ENCODE peak calls at places on chromosomes 1 and 21, in eight cellular contexts. X is fibroblast of lung; K is type B pancreatic cell; P is Calu3; Z is CD4-positive, alpha-beta T cell; E is progenitor cell of endocrine pancreas; O is foreskin keratinocyte; J is PC-9. W is an unnamed sample.

GRCh38 chr1:66598670-66599069 is 64.7 kb downstream of the SGIP1 start:
- DNase-seq in J (no peak), P (no peak), E (no peak), X (peak; percentile 86), K (no peak), O (peak; percentile 61), Z (no peak), W (no peak)

GRCh38 chr1:60571811-60572210 is 498.2 kb upstream of the C1orf87 start:
- DNase-seq in K (no peak), O (peak; percentile 57), E (no peak), Z (no peak), X (peak; percentile 76), J (no peak), P (no peak), W (no peak)

GRCh38 chr1:53526451-53527101 is 67.4 kb downstream of the DMRTB1 start:
- DNase-seq in P (no peak), K (no peak), E (peak; percentile 40), J (no peak), Z (no peak), O (no peak), X (peak; percentile 71), W (no peak)

GRCh38 chr1:245650441-245650840 is 495.7 kb downstream of the KIF26B start:
- DNase-seq in K (no peak), E (no peak), P (no peak), Z (no peak), X (no peak), J (no peak), O (no peak), W (no peak)

GRCh38 chr1:39590546-39590945 is 14.0 kb upstream of the PABPC4 start:
- DNase-seq in J (peak; percentile 71), K (no peak), P (no peak), E (no peak), O (peak; percentile 32), X (peak; percentile 76), Z (no peak), W (no peak)

GRCh38 chr1:58818075-58818474 is 34.2 kb upstream of the JUN start:
- DNase-seq in X (peak; percentile 97), J (peak; percentile 88), K (no peak), Z (no peak), O (peak; percentile 97), P (no peak), E (no peak), W (no peak)

GRCh38 chr21:20802631-20803260 is 195.5 kb upstream of the NCAM2 start:
- DNase-seq in K (no peak), X (no peak), J (no peak), P (no peak), O (no peak), E (no peak), Z (no peak), W (no peak)

GRCh38 chr1:58911841-58912553 is 128.2 kb upstream of the JUN start:
- DNase-seq in K (no peak), E (no peak), Z (no peak), O (no peak), P (no peak), J (no peak), X (no peak), W (no peak)

GRCh38 chr1:98336472-98337118 is 324.9 kb upstream of the SNX7 start:
- DNase-seq in X (no peak), O (no peak), P (peak; percentile 55), J (peak; percentile 33), K (no peak), E (no peak), Z (no peak), W (no peak)

GRCh38 chr1:70737125-70737524 is 310.5 kb downstream of the PTGER3 start:
- DNase-seq in P (no peak), X (no peak), Z (no peak), E (no peak), O (no peak), K (no peak), J (no peak), W (no peak)

GRCh38 chr1:114549137-114549536 is 32.3 kb downstream of the BCAS2 start:
- DNase-seq in X (peak; percentile 21), P (no peak), Z (no peak), J (no peak), O (peak; percentile 20), E (no peak), K (no peak), W (no peak)

GRCh38 chr1:37721565-37721964 is 29.2 kb downstream of the CDCA8 start:
- DNase-seq in J (no peak), X (no peak), P (no peak), O (no peak), K (no peak), E (no peak), Z (no peak), W (no peak)

GRCh38 chr1:165666152-165666551 is 32.2 kb downstream of the ALDH9A1 start:
- DNase-seq in O (no peak), P (no peak), X (peak; percentile 36), K (no peak), J (no peak), E (no peak), Z (no peak), W (no peak)

GRCh38 chr21:42367379-42368165 is 1.2 kb upstream of the TFF1 start:
- DNase-seq in P (no peak), O (no peak), J (no peak), K (no peak), Z (no peak), E (no peak), X (no peak), W (no peak)

GRCh38 chr1:1231400-1232223 is at the start of gene SDF4:
- DNase-seq in O (peak; percentile 87), Z (peak; percentile 96), K (peak; percentile 97), P (peak; percentile 94), J (peak; percentile 86), E (peak; percentile 90), X (peak; percentile 95), W (peak; percentile 100)

GRCh38 chr1:169106921-169107672 is 607 bp downstream of the ATP1B1 start:
- DNase-seq in K (peak; percentile 73), P (no peak), E (peak; percentile 27), X (no peak), J (no peak), Z (peak; percentile 10), O (peak; percentile 68), W (no peak)

GRCh38 chr1:41494351-41495170 is 10.1 kb upstream of the EDN2 start:
- DNase-seq in K (no peak), X (no peak), P (no peak), Z (no peak), O (no peak), J (no peak), E (no peak), W (no peak)

GRCh38 chr1:41497056-41497440 is 12.6 kb upstream of the EDN2 start:
- DNase-seq in Z (no peak), J (no peak), P (peak; percentile 34), O (no peak), X (no peak), E (no peak), K (no peak), W (no peak)

GRCh38 chr1:41497631-41498030 is 13.1 kb upstream of the EDN2 start:
- DNase-seq in P (no peak), K (no peak), Z (no peak), O (no peak), J (no peak), E (no peak), X (no peak), W (no peak)

GRCh38 chr1:41495171-41495948 is 10.9 kb upstream of the EDN2 start:
- DNase-seq in Z (no peak), X (peak; percentile 48), J (no peak), E (no peak), P (peak; percentile 48), O (peak; percentile 60), K (no peak), W (no peak)

GRCh38 chr1:41496080-41497055 is 11.9 kb upstream of the EDN2 start:
- DNase-seq in O (peak; percentile 74), P (peak; percentile 90), X (peak; percentile 88), J (peak; percentile 82), Z (peak; percentile 5), E (peak; percentile 65), K (peak; percentile 90), W (peak; percentile 87)
- TF ChIP-seq CTCF in O (peak; percentile 4), P (no peak), X (no peak), J (no peak), Z (no peak), E (no peak), K (no peak), W (no peak)

GRCh38 chr21:36661511-36662309 is 37.2 kb upstream of the SIM2 start:
- DNase-seq in P (peak; percentile 30), O (no peak), J (peak; percentile 60), E (no peak), K (no peak), X (peak; percentile 19), Z (no peak), W (no peak)
- TF ChIP-seq CTCF in P (peak; percentile 15), O (peak; percentile 51), J (peak; percentile 42), E (peak; percentile 52), K (peak; percentile 64), X (peak; percentile 54), Z (no peak), W (no peak)

GRCh38 chr1:24567792-24568388 is 12.0 kb downstream of the NCMAP start:
- DNase-seq in E (no peak), J (peak; percentile 81), P (peak; percentile 75), O (peak; percentile 53), X (no peak), Z (no peak), K (no peak), W (no peak)
- TF ChIP-seq CTCF in E (peak; percentile 15), J (no peak), P (no peak), O (peak; percentile 48), X (no peak), Z (no peak), K (no peak), W (no peak)

GRCh38 chr1:151326619-151327222 is 495 bp downstream of the PI4KB start:
- DNase-seq in X (peak; percentile 42), K (no peak), Z (peak; percentile 44), E (no peak), O (no peak), J (no peak), P (peak; percentile 41), W (peak; percentile 87)

GRCh38 chr1:151327903-151328674 is 873 bp upstream of the PI4KB start:
- DNase-seq in K (no peak), Z (no peak), E (no peak), J (no peak), P (peak; percentile 15), X (no peak), O (no peak), W (no peak)

GRCh38 chr1:151325646-151326429 is 1.4 kb downstream of the PI4KB start:
- DNase-seq in P (no peak), K (no peak), Z (no peak), E (no peak), X (peak; percentile 42), O (peak; percentile 35), J (peak; percentile 38), W (no peak)

GRCh38 chr1:151325231-151325630 is 2.0 kb downstream of the PI4KB start:
- DNase-seq in X (peak; percentile 50), P (no peak), O (no peak), J (no peak), E (no peak), Z (no peak), K (no peak), W (no peak)

DNA sequence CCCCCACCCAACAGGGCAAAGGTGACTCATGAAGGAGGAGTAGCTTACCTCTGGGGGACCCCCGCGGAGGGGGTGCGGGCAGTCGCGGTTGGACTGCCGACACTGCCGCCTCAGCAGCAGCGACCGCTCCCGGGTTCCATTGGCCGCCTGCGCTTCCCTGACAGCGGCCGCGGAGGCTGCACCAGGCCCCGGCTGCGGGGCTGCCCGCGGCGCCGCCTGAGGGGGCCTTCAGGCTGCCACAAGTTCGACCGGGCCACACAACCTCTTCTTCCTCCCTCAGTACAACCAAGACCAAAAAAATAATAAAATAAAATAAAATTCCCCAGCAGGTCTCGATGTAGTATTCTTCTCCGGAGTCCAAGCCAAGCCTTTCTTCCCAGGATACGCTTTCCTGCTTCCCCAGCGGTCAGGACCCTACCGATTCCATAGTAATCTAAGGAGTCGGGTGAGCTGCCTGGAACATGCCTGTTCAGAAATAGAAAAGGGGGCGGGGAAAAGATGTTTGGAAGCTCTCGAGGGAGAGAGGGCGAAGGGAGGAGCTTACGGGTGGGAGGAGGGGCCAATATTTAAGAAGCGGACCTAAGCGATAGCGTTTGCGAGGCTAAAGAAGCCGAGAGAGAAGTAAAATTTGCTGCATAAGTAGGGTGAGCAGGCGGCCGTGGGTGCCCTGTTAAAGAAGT is at the start of gene PI4KB:
- DNase-seq in Z (peak; percentile 85), P (peak; percentile 96), O (peak; percentile 97), K (peak; percentile 87), X (peak; percentile 97), J (peak; percentile 94), E (peak; percentile 77), W (peak; percentile 96)
- TF ChIP-seq CTCF in Z (no peak), P (no peak), O (no peak), K (no peak), X (no peak), J (no peak), E (no peak), W (no peak)